ENCODE peak calls at places on chromosome 12, in eight cellular contexts. U, J, W, C, M, N, L and O are unnamed samples.

GRCh38 chr12:116339800-116340371 is 62.4 kb upstream of the MED13L start:
- DNase-seq in L (no peak), M (no peak), W (no peak), U (no peak), C (no peak), J (no peak), N (no peak), O (no peak)

GRCh38 chr12:29350080-29350479 is 30.9 kb downstream of the ERGIC2 start:
- DNase-seq in U (no peak), C (no peak), N (no peak), M (no peak), W (no peak), J (no peak), L (no peak), O (no peak)

GRCh38 chr12:49972641-49973360 is at the start of gene AQP6:
- DNase-seq in W (no peak), C (no peak), M (no peak), U (no peak), L (no peak), N (no peak), J (no peak), O (no peak)

GRCh38 chr12:90305379-90305778 is 596.7 kb upstream of the ATP2B1 start:
- DNase-seq in M (no peak), C (no peak), J (no peak), N (no peak), U (no peak), L (no peak), W (no peak), O (no peak)

GRCh38 chr12:23525450-23526072 is 423.9 kb downstream of the SOX5 start:
- DNase-seq in U (no peak), W (no peak), C (no peak), L (no peak), M (no peak), J (no peak), N (no peak), O (no peak)

GRCh38 chr12:106205208-106206069 is 42.4 kb downstream of the CKAP4 start:
- DNase-seq in C (no peak), J (peak; percentile 68), W (no peak), L (no peak), U (no peak), M (peak; percentile 85), N (no peak), O (no peak)

GRCh38 chr12:111692575-111693210 is 6.8 kb downstream of the ACAD10 start:
- DNase-seq in W (no peak), N (peak; percentile 57), M (no peak), C (no peak), J (no peak), U (no peak), L (no peak), O (no peak)

GRCh38 chr12:102954143-102954542 is 3.3 kb upstream of the ASCL1 start:
- DNase-seq in W (no peak), L (no peak), M (no peak), J (no peak), C (no peak), N (no peak), U (no peak), O (no peak)

GRCh38 chr12:24724765-24725307 is 224.1 kb downstream of the BCAT1 start:
- DNase-seq in U (no peak), M (no peak), W (no peak), J (no peak), C (no peak), N (no peak), L (no peak), O (no peak)

GRCh38 chr12:32332446-32332845 is 66.9 kb upstream of the FGD4 start:
- DNase-seq in N (no peak), J (no peak), C (no peak), U (no peak), W (no peak), L (no peak), M (no peak), O (no peak)

GRCh38 chr12:131736807-131737484 is 26.1 kb downstream of the SFSWAP start:
- DNase-seq in N (no peak), M (no peak), J (no peak), L (no peak), W (peak; percentile 86), C (no peak), U (no peak), O (peak; percentile 62)
- H3K27ac ChIP-seq in N (no peak overlapping the region), M (no peak overlapping the region), J (no peak overlapping the region), L (no peak overlapping the region), W (peak overlapping the region; percentile 67), C (peak overlapping the region; percentile 71), U (no peak overlapping the region), O (peak overlapping the region; percentile 68)

GRCh38 chr12:92715625-92716024 is 12.8 kb downstream of the PLEKHG7 start:
- DNase-seq in W (no peak), M (no peak), L (no peak), C (no peak), N (no peak), J (no peak), U (no peak), O (no peak)

GRCh38 chr12:92721130-92721529 is 18.3 kb downstream of the PLEKHG7 start:
- DNase-seq in M (no peak), J (no peak), C (no peak), N (no peak), W (no peak), U (no peak), L (no peak), O (no peak)

GRCh38 chr12:92719674-92720073 is 16.9 kb downstream of the PLEKHG7 start:
- DNase-seq in J (no peak), C (no peak), U (no peak), M (no peak), L (no peak), N (no peak), W (no peak), O (no peak)

GRCh38 chr12:92718483-92718985 is 15.7 kb downstream of the PLEKHG7 start:
- DNase-seq in W (no peak), C (no peak), L (no peak), J (no peak), N (no peak), U (no peak), M (no peak), O (no peak)

GRCh38 chr12:92717202-92717601 is 14.4 kb downstream of the PLEKHG7 start:
- DNase-seq in L (no peak), N (no peak), U (no peak), C (no peak), M (no peak), W (no peak), J (no peak), O (no peak)
- TF ChIP-seq CTCF in L (no peak), N (peak; percentile 68), U (no peak), C (no peak), M (peak; percentile 44), W (no peak), J (peak; percentile 46), O (no peak)

GRCh38 chr12:751828-752672 is at the start of gene WNK1:
- DNase-seq in U (peak; percentile 92), C (peak; percentile 98), N (peak; percentile 95), L (peak; percentile 93), W (peak; percentile 97), M (peak; percentile 97), J (peak; percentile 97), O (peak; percentile 90)

GRCh38 chr12:754871-755562 is 2.6 kb downstream of the WNK1 start:
- DNase-seq in C (no peak), L (no peak), J (no peak), N (no peak), U (no peak), M (no peak), W (no peak), O (no peak)

GRCh38 chr12:753401-754237 is 1.2 kb downstream of the WNK1 start:
- DNase-seq in U (no peak), J (peak; percentile 50), L (no peak), N (peak; percentile 58), M (peak; percentile 64), C (peak; percentile 27), W (peak; percentile 54), O (no peak)

GRCh38 chr12:752673-753400 is 458 bp downstream of the WNK1 start:
- DNase-seq in C (no peak), J (peak; percentile 57), M (peak; percentile 70), N (peak; percentile 71), L (no peak), W (peak; percentile 54), U (no peak), O (no peak)

DNA sequence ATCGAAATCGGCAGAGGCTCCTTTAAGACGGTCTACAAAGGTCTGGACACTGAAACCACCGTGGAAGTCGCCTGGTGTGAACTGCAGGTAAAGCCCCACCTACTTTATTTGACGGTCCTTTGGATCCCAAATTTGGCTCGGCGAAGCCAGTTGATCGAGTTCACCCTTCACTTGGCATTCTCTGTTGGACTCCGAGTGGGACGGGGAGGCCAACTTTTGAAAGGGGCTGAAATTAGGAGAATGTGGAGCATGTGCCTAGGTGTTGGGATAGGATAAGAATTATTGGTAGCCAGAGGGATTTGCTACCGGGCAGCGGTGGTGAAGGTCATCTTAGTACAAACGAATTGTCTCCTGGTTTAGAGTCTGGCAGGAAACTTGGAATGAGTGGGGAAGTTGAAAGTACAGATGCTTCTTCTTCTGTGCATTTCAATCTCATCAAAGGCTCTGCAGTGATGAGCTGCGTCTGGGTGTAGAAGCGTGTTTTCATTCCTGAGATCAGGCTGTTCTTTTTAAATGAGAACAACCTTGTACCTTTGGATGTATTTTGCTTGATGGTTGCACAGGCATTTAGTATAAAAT is 1.9 kb downstream of the WNK1 start:
- DNase-seq in M (peak; percentile 43), C (no peak), N (no peak), J (no peak), L (no peak), U (no peak), W (no peak), O (no peak)
- H3K27ac ChIP-seq in M (peak overlapping the region; percentile 97), C (peak overlapping the region; percentile 99), N (no peak overlapping the region), J (peak overlapping the region; percentile 99), L (peak overlapping the region; percentile 99), U (peak overlapping the region; percentile 97), W (peak overlapping the region; percentile 97), O (peak overlapping the region; percentile 76)

GRCh38 chr12:74906224-74906623 is 303.4 kb downstream of the KCNC2 start:
- DNase-seq in C (no peak), L (no peak), M (no peak), J (no peak), N (no peak), U (no peak), W (no peak), O (no peak)
- TF ChIP-seq CTCF in C (no peak), L (no peak), M (no peak), J (no peak), N (peak; percentile 42), U (no peak), W (no peak), O (peak; percentile 41)

DNA sequence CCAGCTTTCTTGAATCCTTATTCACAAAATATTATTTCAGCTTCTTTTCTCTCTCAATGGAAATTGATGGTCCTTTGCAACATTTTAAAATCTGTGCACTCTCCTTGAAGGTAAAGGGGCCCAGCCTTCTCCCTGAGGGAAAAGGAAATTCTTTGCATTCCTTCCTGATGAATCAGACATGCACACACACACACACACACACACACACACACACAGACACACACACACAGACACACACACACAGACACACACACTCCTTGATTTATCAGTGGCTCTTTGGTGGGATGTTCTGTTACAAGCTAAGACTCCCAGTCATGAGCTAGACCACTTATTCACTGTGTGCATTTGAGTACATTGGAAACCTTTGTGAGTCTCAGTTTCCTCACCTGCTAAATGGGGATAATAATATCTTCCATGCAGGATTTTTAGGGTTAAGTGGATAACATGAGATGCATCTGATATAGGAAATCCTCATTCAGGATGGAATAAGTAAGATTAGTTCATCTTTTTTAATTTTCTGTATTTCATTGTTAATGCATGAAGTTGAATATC is 45.1 kb upstream of the HMGA2 start:
- DNase-seq in U (no peak), N (no peak), L (no peak), C (no peak), W (no peak), J (no peak), M (no peak), O (peak; percentile 10)
- H3K27ac ChIP-seq in U (no peak overlapping the region), N (no peak overlapping the region), L (no peak overlapping the region), C (no peak overlapping the region), W (no peak overlapping the region), J (no peak overlapping the region), M (no peak overlapping the region), O (no peak overlapping the region)

GRCh38 chr12:97006585-97006984 is 99.5 kb downstream of the NEDD1 start:
- DNase-seq in N (no peak), L (no peak), M (no peak), C (no peak), U (no peak), W (no peak), J (no peak), O (no peak)
- TF ChIP-seq CTCF in N (no peak), L (no peak), M (no peak), C (no peak), U (no peak), W (no peak), J (no peak), O (no peak)